ENCODE peak calls at places on chromosomes 13 and 19, in five cellular contexts. E, X, O, W and C are unnamed samples. For H3K36me3, H3K27me3 and H3K4me1, the result is how much of the 10 kb centered on the place peaks cover.

GRCh38 chr13:26021516-26021915 is 30.3 kb downstream of the SHISA2 start:
- DNase-seq in O (no peak), X (peak), E (no peak), W (no peak), C (no peak)

GRCh38 chr19:17867087-17867486 is 4.7 kb upstream of the SLC5A5 start:
- DNase-seq in W (no peak), E (no peak), X (no peak), O (no peak), C (peak)

GRCh38 chr13:41825691-41826090 is 135.2 kb downstream of the VWA8 start:
- DNase-seq in O (no peak), W (no peak), E (no peak), X (no peak), C (no peak)

GRCh38 chr13:105035092-105035491 is 1500.4 kb downstream of the EFNB2 start:
- DNase-seq in O (no peak), X (no peak), E (no peak), W (no peak), C (no peak)

GRCh38 chr13:102197193-102197592 is 204.7 kb downstream of the FGF14 start:
- DNase-seq in O (no peak), E (no peak), X (peak), W (no peak), C (no peak)

GRCh38 chr19:18468517-18468916 is 30.6 kb upstream of the ISYNA1 start:
- DNase-seq in X (no peak), W (no peak), E (no peak), O (no peak), C (no peak)

GRCh38 chr13:90545070-90545840 is 802.2 kb upstream of the MIR17HG start:
- DNase-seq in X (no peak), O (no peak), E (no peak), W (no peak), C (no peak)

GRCh38 chr13:78997902-78998654 is 339.1 kb upstream of the OBI1 start:
- DNase-seq in O (no peak), X (no peak), E (no peak), W (no peak), C (no peak)

GRCh38 chr13:19158006-19158405 is 23.6 kb downstream of the TUBA3C start:
- DNase-seq in E (no peak), O (no peak), X (no peak), W (no peak), C (no peak)
- H3K36me3 ChIP-seq in E (under half), O (under half), X (under half), W (under half), C (under half)

GRCh38 chr19:46069841-46070341 is 29.1 kb upstream of the IGFL4 start:
- DNase-seq in W (no peak), O (no peak), E (no peak), X (peak), C (no peak)
- H3K27me3 ChIP-seq in W (under half), O (under half), E (under half), X (under half), C (under half)

DNA sequence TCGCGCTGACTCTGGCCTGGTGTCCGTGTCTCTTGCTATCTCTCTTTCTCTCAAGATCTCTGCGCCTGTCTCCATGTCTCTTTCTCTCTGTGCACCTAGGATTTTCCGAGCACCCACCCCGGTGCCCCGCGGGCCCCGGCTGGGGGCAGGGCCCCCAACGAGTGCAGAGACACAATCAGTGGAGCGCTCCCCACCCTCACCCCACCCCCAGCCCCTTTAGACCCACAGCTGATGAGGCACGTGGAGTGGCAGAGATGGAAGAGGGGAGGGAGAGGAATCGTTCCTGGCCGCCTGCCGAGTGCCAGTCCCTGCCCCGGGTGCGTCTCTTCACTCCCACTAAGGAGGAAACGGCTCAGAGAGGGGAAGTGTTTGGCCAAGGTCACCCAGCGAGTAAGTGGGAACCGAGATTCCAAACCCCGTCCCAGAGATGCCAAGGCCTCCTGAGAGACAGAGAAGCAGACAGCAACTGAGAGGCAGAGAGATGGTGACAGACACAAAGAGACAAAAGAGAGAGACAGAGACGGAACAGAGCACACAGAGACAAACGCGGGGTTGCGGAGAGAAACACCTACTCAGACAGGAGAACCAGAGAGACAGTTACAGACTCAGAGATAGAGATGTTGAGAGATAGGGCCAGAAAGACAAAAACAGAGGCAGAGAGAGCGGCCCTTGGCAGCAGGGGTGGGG is 626 bp upstream of the BCL3 start:
- DNase-seq in E (peak), O (no peak), W (peak), X (peak), C (peak)
- H3K4me1 ChIP-seq in E (under half), O (under half), W (half or more), X (under half), C (under half)

GRCh38 chr19:10320602-10321416 is 5.0 kb upstream of the FDX2 start:
- DNase-seq in E (no peak), O (no peak), W (no peak), X (no peak), C (no peak)
- H3K36me3 ChIP-seq in E (under half), O (under half), W (under half), X (under half), C (half or more)

GRCh38 chr13:101144808-101145419 is 271.4 kb downstream of the NALCN start:
- DNase-seq in O (peak), X (peak), W (no peak), E (no peak), C (peak)
- H3K27me3 ChIP-seq in O (under half), X (under half), W (under half), E (under half), C (under half)

GRCh38 chr13:48574036-48574796 is 41.3 kb upstream of the RCBTB2 start:
- DNase-seq in X (no peak), O (no peak), E (no peak), W (no peak), C (no peak)
- H3K4me1 ChIP-seq in X (under half), O (under half), E (under half), W (under half), C (under half)

GRCh38 chr19:2208975-2209374 is 27.2 kb downstream of the PLEKHJ1 start:
- DNase-seq in O (no peak), E (no peak), X (no peak), W (no peak), C (no peak)

GRCh38 chr19:2210987-2211740 is 25.0 kb downstream of the PLEKHJ1 start:
- DNase-seq in E (no peak), X (no peak), O (no peak), W (no peak), C (no peak)

GRCh38 chr19:2207991-2208860 is 27.9 kb downstream of the PLEKHJ1 start:
- DNase-seq in X (peak), E (no peak), W (peak), O (no peak), C (no peak)

GRCh38 chr19:2209408-2209807 is 26.7 kb downstream of the PLEKHJ1 start:
- DNase-seq in W (no peak), E (no peak), O (no peak), X (no peak), C (no peak)

GRCh38 chr19:2210206-2210605 is 25.9 kb downstream of the PLEKHJ1 start:
- DNase-seq in X (no peak), E (no peak), O (no peak), W (no peak), C (no peak)
- H3K36me3 ChIP-seq in X (under half), E (under half), O (under half), W (under half), C (half or more)

DNA sequence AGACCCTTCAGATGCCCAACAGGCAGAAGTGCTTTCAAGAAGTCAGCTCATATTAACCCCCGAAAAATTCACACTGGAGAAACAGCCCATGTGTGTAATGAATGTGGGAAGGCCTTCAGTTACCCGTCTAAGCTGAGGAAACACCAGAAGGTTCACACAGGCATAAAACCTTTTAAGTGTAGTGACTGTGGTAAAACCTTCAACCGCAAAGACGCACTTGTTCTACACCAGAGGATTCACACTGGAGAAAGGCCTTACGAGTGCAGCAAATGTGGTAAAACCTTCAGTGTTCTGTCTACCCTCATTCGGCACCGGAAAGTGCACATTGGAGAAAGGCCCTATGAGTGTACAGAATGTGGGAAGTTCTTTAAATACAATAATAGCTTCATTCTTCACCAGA is 8.6 kb downstream of the ZNF584 start:
- DNase-seq in W (no peak), X (no peak), E (no peak), O (no peak), C (no peak)
- H3K27me3 ChIP-seq in W (under half), X (under half), E (under half), O (under half), C (under half)

GRCh38 chr19:1069009-1069779 is 2.2 kb downstream of the ARHGAP45 start:
- DNase-seq in O (peak), W (peak), X (no peak), E (peak), C (no peak)

GRCh38 chr19:1072371-1073015 is 5.5 kb downstream of the ARHGAP45 start:
- DNase-seq in X (no peak), W (no peak), O (no peak), E (no peak), C (no peak)

GRCh38 chr19:1070576-1070930 is 3.6 kb downstream of the ARHGAP45 start:
- DNase-seq in E (no peak), W (no peak), X (no peak), O (no peak), C (no peak)

GRCh38 chr19:1073063-1073955 is 6.3 kb downstream of the ARHGAP45 start:
- DNase-seq in E (no peak), O (no peak), W (no peak), X (no peak), C (no peak)

DNA sequence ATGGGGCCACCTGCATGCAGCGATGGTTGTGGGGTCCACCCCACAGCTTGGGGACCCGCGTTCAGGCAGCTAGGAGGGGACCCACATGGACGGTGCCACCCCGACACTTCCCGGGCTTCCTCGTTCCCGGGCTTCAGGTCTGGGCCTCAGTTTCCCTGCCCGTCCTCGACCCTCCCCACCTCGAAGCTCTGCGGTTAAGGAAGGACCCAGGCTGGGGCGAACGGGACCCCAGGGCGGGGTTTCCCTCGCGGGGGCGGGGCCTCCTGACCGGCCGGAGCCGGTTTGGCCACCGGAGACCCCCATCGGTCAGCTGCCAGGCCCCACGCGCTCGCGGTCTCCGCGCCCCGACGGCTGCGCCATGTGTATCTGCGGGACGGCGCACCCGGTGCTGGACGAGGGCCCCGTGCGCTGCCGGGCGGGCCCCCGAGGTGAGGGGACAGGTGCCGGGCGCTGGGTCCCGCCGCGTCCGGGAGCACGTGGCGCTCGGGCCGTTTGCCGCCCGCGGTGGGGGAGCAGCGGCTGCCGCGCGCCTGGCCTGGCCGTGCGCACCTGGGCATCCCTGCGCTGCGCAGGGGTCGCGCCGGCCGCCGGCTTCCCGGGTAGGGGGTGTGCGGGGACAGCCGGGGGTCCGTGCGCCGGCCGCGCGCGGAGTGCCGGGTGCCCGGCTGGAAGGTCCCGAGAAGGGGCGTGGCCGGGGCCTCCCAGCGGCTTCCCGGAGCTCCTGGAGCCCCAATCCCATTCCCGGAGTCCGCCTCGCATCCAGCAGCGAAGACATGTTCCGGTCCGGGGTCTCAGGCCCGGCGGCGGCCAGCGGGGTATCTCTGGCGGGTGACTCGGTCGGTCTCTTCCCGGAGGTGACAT is 4.2 kb downstream of the ARHGAP45 start:
- DNase-seq in E (no peak), W (no peak), X (no peak), O (no peak), C (no peak)
- H3K4me1 ChIP-seq in E (under half), W (under half), X (under half), O (half or more), C (under half)

DNA sequence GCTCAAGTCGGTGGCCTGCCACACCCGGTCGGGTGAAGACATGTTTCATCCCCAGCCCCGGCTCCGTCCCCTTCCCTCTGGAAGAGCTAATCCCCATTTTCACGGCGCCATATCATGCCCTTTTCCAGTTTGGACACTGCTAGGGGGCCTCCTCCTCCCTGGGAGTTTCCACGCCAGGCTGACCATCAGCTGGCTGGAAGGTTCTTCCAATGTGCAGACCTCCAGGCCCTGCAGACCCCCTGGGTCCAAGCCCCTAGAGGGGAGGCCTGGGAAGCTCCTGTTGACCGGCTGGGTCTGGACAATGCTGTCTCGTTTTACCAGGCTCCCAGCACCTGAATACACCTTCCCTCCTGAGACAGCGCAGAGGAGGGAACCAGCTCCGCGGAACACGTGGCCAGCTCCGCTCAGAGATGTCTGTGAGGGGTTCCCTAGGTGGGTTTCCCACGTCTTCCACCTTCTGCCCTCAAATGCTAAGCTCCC is 44.7 kb upstream of the RANBP3 start:
- DNase-seq in E (no peak), O (no peak), X (no peak), W (no peak), C (no peak)
- H3K36me3 ChIP-seq in E (under half), O (under half), X (under half), W (under half), C (under half)